ENCODE peak calls at places on chromosomes 6 and 20, in ten cellular contexts. C is activated T-helper 1 cell treated with anti-CD3 and anti-CD28 coated beads, Interleukin-12 subunit alpha, Interleukin-12 subunit beta, Interleukin-2, Interleukin-4 antibody, amounts not matched to agents 30 ng/mL and 10 ng/mL and 1 ng/mL, durations not matched to agents 14 hours and 24 hours and 36 hours; M is SK-N-DZ; B is AG09309; T is mesenchymal stem cell; I is lung microvascular endothelial cell; L is ecto neural progenitor cell; A is GM03348; V is T-helper 2 cell; G is NT2/D1. D is an unnamed sample.

GRCh38 chr20:54063998-54064676 is 6.3 kb downstream of the BCAS1 start:
- DNase-seq in C (no peak), M (no peak), B (no peak), T (no peak), I (no peak), L (no peak), A (no peak), V (peak), G (no peak), D (no peak)

GRCh38 chr6:7341989-7342742 is 29.2 kb upstream of the SSR1 start:
- DNase-seq in C (no peak), M (peak), B (no peak), T (peak), I (no peak), L (no peak), A (peak), V (peak), G (no peak), D (no peak)

GRCh38 chr6:33162471-33162870 is 29.8 kb downstream of the COL11A2 start:
- DNase-seq in C (no peak), M (no peak), B (no peak), T (no peak), I (no peak), L (no peak), A (no peak), V (no peak), G (no peak), D (no peak)

GRCh38 chr6:11851405-11851804 is 72.8 kb upstream of the ADTRP start:
- DNase-seq in C (no peak), M (no peak), B (peak), T (peak), I (peak), L (no peak), A (peak), V (no peak), G (no peak), D (no peak)

GRCh38 chr6:21781075-21781474 is 187.5 kb downstream of the SOX4 start:
- DNase-seq in C (no peak), M (no peak), B (no peak), T (no peak), I (no peak), L (no peak), A (no peak), V (no peak), G (no peak), D (peak)

GRCh38 chr6:20873425-20874190 is 339.4 kb downstream of the CDKAL1 start:
- DNase-seq in C (no peak), M (no peak), B (no peak), T (peak), I (peak), L (no peak), A (no peak), V (no peak), G (no peak), D (no peak)

GRCh38 chr6:43739642-43740091 is 30.3 kb upstream of the VEGFA start:
- DNase-seq in C (no peak), M (no peak), B (no peak), T (no peak), I (no peak), L (peak), A (no peak), V (no peak), G (no peak), D (no peak)

GRCh38 chr6:119215885-119216590 is 133.5 kb downstream of the MAN1A1 start:
- DNase-seq in C (no peak), M (peak), B (no peak), T (no peak), I (no peak), L (no peak), A (no peak), V (no peak), G (no peak), D (no peak)

GRCh38 chr20:35291654-35292503 is at the start of gene FAM83C:
- DNase-seq in C (no peak), M (no peak), B (no peak), T (no peak), I (no peak), L (no peak), A (no peak), V (no peak), G (no peak), D (no peak)